ENCODE peak calls at places on chromosomes 12 and 14, in ten cellular contexts. One of them, this sample, is unnamed.

GRCh38 chr12:68011882-68012207 is 22.6 kb downstream of the IFNG-AS1 start:
- DNase-seq in EL: no peak
- DNase-seq in mesothelial cell of epicardium: no peak
- DNase-seq in tibial artery: no peak
- DNase-seq in T-helper 2 cell: no peak
- DNase-seq in HTR-8/SVneo: no peak
- DNase-seq in C1 segment of cervical spinal cord: no peak
- DNase-seq in HFFc6: no peak
- DNase-seq in breast epithelium: no peak
- DNase-seq in HS-27A: no peak
- DNase-seq in this sample: no peak

GRCh38 chr12:46402451-46402850 is 29.9 kb upstream of the SLC38A2 start:
- DNase-seq in tibial artery: peak; percentile 52
- DNase-seq in HS-27A: peak; percentile 68
- DNase-seq in HTR-8/SVneo: peak; percentile 55
- DNase-seq in mesothelial cell of epicardium: no peak
- DNase-seq in breast epithelium: no peak
- DNase-seq in T-helper 2 cell: no peak
- DNase-seq in EL: peak; percentile 90
- DNase-seq in C1 segment of cervical spinal cord: no peak
- DNase-seq in HFFc6: peak; percentile 86
- DNase-seq in this sample: no peak

GRCh38 chr14:22190411-22191191 is 398.4 kb downstream of the DAD1 start:
- DNase-seq in T-helper 2 cell: no peak
- DNase-seq in mesothelial cell of epicardium: no peak
- DNase-seq in EL: peak; percentile 39
- DNase-seq in C1 segment of cervical spinal cord: no peak
- DNase-seq in HS-27A: peak; percentile 31
- DNase-seq in tibial artery: no peak
- DNase-seq in breast epithelium: no peak
- DNase-seq in HTR-8/SVneo: no peak
- DNase-seq in HFFc6: peak; percentile 58
- DNase-seq in this sample: peak; percentile 88

GRCh38 chr12:19150273-19150895 is 20.9 kb downstream of the PLEKHA5 start:
- DNase-seq in C1 segment of cervical spinal cord: no peak
- DNase-seq in tibial artery: no peak
- DNase-seq in HTR-8/SVneo: no peak
- DNase-seq in mesothelial cell of epicardium: no peak
- DNase-seq in HFFc6: no peak
- DNase-seq in HS-27A: no peak
- DNase-seq in T-helper 2 cell: no peak
- DNase-seq in EL: peak; percentile 45
- DNase-seq in breast epithelium: no peak
- DNase-seq in this sample: peak; percentile 36

GRCh38 chr12:71014180-71014785 is 93.7 kb upstream of the PTPRR start:
- DNase-seq in HTR-8/SVneo: peak; percentile 13
- DNase-seq in EL: no peak
- DNase-seq in T-helper 2 cell: no peak
- DNase-seq in breast epithelium: no peak
- DNase-seq in tibial artery: no peak
- DNase-seq in HFFc6: no peak
- DNase-seq in HS-27A: no peak
- DNase-seq in mesothelial cell of epicardium: no peak
- DNase-seq in C1 segment of cervical spinal cord: no peak
- DNase-seq in this sample: peak; percentile 55

GRCh38 chr12:9090220-9090619 is 25.5 kb downstream of the A2M start:
- DNase-seq in C1 segment of cervical spinal cord: no peak
- DNase-seq in T-helper 2 cell: no peak
- DNase-seq in HTR-8/SVneo: no peak
- DNase-seq in EL: no peak
- DNase-seq in tibial artery: no peak
- DNase-seq in mesothelial cell of epicardium: no peak
- DNase-seq in HFFc6: no peak
- DNase-seq in HS-27A: no peak
- DNase-seq in breast epithelium: no peak
- DNase-seq in this sample: no peak

GRCh38 chr12:121010860-121011259 is 5.4 kb downstream of the C12orf43 start:
- DNase-seq in T-helper 2 cell: no peak
- DNase-seq in HS-27A: no peak
- DNase-seq in HTR-8/SVneo: no peak
- DNase-seq in HFFc6: no peak
- DNase-seq in breast epithelium: no peak
- DNase-seq in tibial artery: no peak
- DNase-seq in C1 segment of cervical spinal cord: no peak
- DNase-seq in EL: no peak
- DNase-seq in mesothelial cell of epicardium: no peak
- DNase-seq in this sample: no peak

GRCh38 chr14:74933925-74934435 is 10.9 kb upstream of the RPS6KL1 start:
- DNase-seq in C1 segment of cervical spinal cord: no peak
- DNase-seq in HFFc6: no peak
- DNase-seq in tibial artery: no peak
- DNase-seq in HS-27A: no peak
- DNase-seq in HTR-8/SVneo: no peak
- DNase-seq in T-helper 2 cell: no peak
- DNase-seq in mesothelial cell of epicardium: no peak
- DNase-seq in EL: no peak
- DNase-seq in breast epithelium: no peak
- DNase-seq in this sample: no peak

GRCh38 chr12:64229240-64229639 is 7.1 kb upstream of the KICS2 start:
- DNase-seq in tibial artery: no peak
- DNase-seq in C1 segment of cervical spinal cord: peak; percentile 24
- DNase-seq in T-helper 2 cell: no peak
- DNase-seq in breast epithelium: no peak
- DNase-seq in EL: no peak
- DNase-seq in HS-27A: no peak
- DNase-seq in HTR-8/SVneo: no peak
- DNase-seq in HFFc6: no peak
- DNase-seq in mesothelial cell of epicardium: no peak
- DNase-seq in this sample: no peak

GRCh38 chr14:104137297-104138097 is 890 bp upstream of the KIF26A start:
- DNase-seq in mesothelial cell of epicardium: peak; percentile 62
- DNase-seq in HTR-8/SVneo: peak; percentile 77
- DNase-seq in tibial artery: peak; percentile 46
- DNase-seq in T-helper 2 cell: peak; percentile 48
- DNase-seq in EL: peak; percentile 18
- DNase-seq in C1 segment of cervical spinal cord: peak; percentile 45
- DNase-seq in breast epithelium: peak; percentile 24
- DNase-seq in HFFc6: no peak
- DNase-seq in HS-27A: no peak
- DNase-seq in this sample: peak; percentile 53

GRCh38 chr12:79512068-79512467 is 178.7 kb downstream of the PAWR start:
- DNase-seq in mesothelial cell of epicardium: no peak
- DNase-seq in breast epithelium: no peak
- DNase-seq in tibial artery: no peak
- DNase-seq in HTR-8/SVneo: no peak
- DNase-seq in C1 segment of cervical spinal cord: no peak
- DNase-seq in HFFc6: no peak
- DNase-seq in HS-27A: no peak
- DNase-seq in T-helper 2 cell: no peak
- DNase-seq in EL: no peak
- DNase-seq in this sample: no peak

GRCh38 chr14:92540472-92541048 is 27.0 kb downstream of the RIN3 start:
- DNase-seq in EL: peak; percentile 99
- DNase-seq in C1 segment of cervical spinal cord: no peak
- DNase-seq in HFFc6: peak; percentile 97
- DNase-seq in mesothelial cell of epicardium: no peak
- DNase-seq in HTR-8/SVneo: peak; percentile 73
- DNase-seq in breast epithelium: peak; percentile 88
- DNase-seq in tibial artery: peak; percentile 96
- DNase-seq in T-helper 2 cell: no peak
- DNase-seq in HS-27A: peak; percentile 90
- DNase-seq in this sample: peak; percentile 97

GRCh38 chr12:11962795-11963347 is 107.9 kb upstream of the BCL2L14 start:
- DNase-seq in T-helper 2 cell: no peak
- DNase-seq in tibial artery: no peak
- DNase-seq in HFFc6: no peak
- DNase-seq in mesothelial cell of epicardium: no peak
- DNase-seq in C1 segment of cervical spinal cord: no peak
- DNase-seq in EL: no peak
- DNase-seq in HS-27A: no peak
- DNase-seq in breast epithelium: no peak
- DNase-seq in HTR-8/SVneo: no peak
- DNase-seq in this sample: no peak

GRCh38 chr12:27284021-27284420 is 39.9 kb downstream of the STK38L start:
- DNase-seq in HFFc6: no peak
- DNase-seq in EL: no peak
- DNase-seq in tibial artery: no peak
- DNase-seq in HS-27A: no peak
- DNase-seq in mesothelial cell of epicardium: no peak
- DNase-seq in C1 segment of cervical spinal cord: no peak
- DNase-seq in breast epithelium: no peak
- DNase-seq in HTR-8/SVneo: no peak
- DNase-seq in T-helper 2 cell: no peak
- DNase-seq in this sample: no peak

GRCh38 chr12:116236148-116236731 is 41.3 kb downstream of the MED13L start:
- DNase-seq in T-helper 2 cell: no peak
- DNase-seq in C1 segment of cervical spinal cord: peak; percentile 26
- DNase-seq in breast epithelium: peak; percentile 37
- DNase-seq in EL: peak; percentile 61
- DNase-seq in tibial artery: peak; percentile 40
- DNase-seq in HTR-8/SVneo: peak; percentile 31
- DNase-seq in HFFc6: peak; percentile 44
- DNase-seq in mesothelial cell of epicardium: no peak
- DNase-seq in HS-27A: peak; percentile 11
- DNase-seq in this sample: peak; percentile 56

GRCh38 chr12:62934799-62935674 is at the start of gene PPM1H:
- DNase-seq in C1 segment of cervical spinal cord: peak; percentile 66
- DNase-seq in tibial artery: peak; percentile 44
- DNase-seq in breast epithelium: peak; percentile 33
- DNase-seq in EL: peak; percentile 55
- DNase-seq in HTR-8/SVneo: peak; percentile 82
- DNase-seq in HS-27A: peak; percentile 34
- DNase-seq in HFFc6: peak; percentile 30
- DNase-seq in mesothelial cell of epicardium: peak; percentile 53
- DNase-seq in T-helper 2 cell: no peak
- DNase-seq in this sample: peak; percentile 89

This sample was measured in kidney tubule cell.